ENCODE peak calls at places on chromosomes 13 and 19, in five cellular contexts. S, Q, D, F and T are unnamed samples.

GRCh38 chr13:26679411-26679810 is 81.2 kb downstream of the GPR12 start:
- DNase-seq in S (no peak), Q (peak), D (no peak), F (no peak), T (no peak)

GRCh38 chr13:79312456-79312855 is 93.6 kb downstream of the RBM26 start:
- DNase-seq in S (no peak), Q (no peak), D (no peak), F (no peak), T (no peak)

GRCh38 chr13:28630864-28631263 is 28.1 kb upstream of the POMP start:
- DNase-seq in S (no peak), Q (no peak), D (no peak), F (no peak), T (no peak)

GRCh38 chr19:2040647-2041435 is 10.2 kb downstream of the MKNK2 start:
- DNase-seq in S (no peak), Q (no peak), D (no peak), F (no peak), T (no peak)

GRCh38 chr13:51234676-51235075 is 12.5 kb downstream of the FAM124A start:
- DNase-seq in S (no peak), Q (no peak), D (no peak), F (peak), T (no peak)

GRCh38 chr13:96214804-96215445 is 125.0 kb downstream of the HS6ST3 start:
- DNase-seq in S (no peak), Q (no peak), D (no peak), F (no peak), T (no peak)

GRCh38 chr13:68813397-68813796 is 1294.2 kb upstream of the ATXN8OS start:
- DNase-seq in S (no peak), Q (no peak), D (no peak), F (no peak), T (no peak)

GRCh38 chr13:30113531-30113930 is 193.8 kb downstream of the KATNAL1 start:
- DNase-seq in S (no peak), Q (no peak), D (no peak), F (no peak), T (no peak)

GRCh38 chr13:51764184-51765141 is 39.5 kb downstream of the DHRS12 start:
- DNase-seq in S (peak), Q (peak), D (peak), F (no peak), T (peak)

GRCh38 chr13:51152713-51153112 is 41.6 kb upstream of the C13orf42 start:
- DNase-seq in S (no peak), Q (peak), D (no peak), F (peak), T (no peak)

GRCh38 chr19:4909172-4909896 is at the start of gene UHRF1:
- DNase-seq in S (no peak), Q (no peak), D (peak), F (peak), T (no peak)

GRCh38 chr19:58229255-58229639 is 533 bp downstream of the ZNF544 start:
- DNase-seq in S (no peak), Q (peak), D (no peak), F (peak), T (no peak)

GRCh38 chr13:104315606-104316005 is 1249.4 kb upstream of the SLC10A2 start:
- DNase-seq in S (no peak), Q (peak), D (no peak), F (no peak), T (no peak)

GRCh38 chr19:56837892-56838679 is 2.4 kb downstream of the PEG3 start:
- DNase-seq in S (peak), Q (peak), D (peak), F (no peak), T (peak)
- H3K4me3 ChIP-seq in S (peak), Q (no peak), D (peak), F (no peak), T (no peak)

GRCh38 chr19:41426116-41426841 is 895 bp downstream of the B3GNT8 start:
- DNase-seq in S (no peak), Q (no peak), D (no peak), F (no peak), T (no peak)

GRCh38 chr19:41427647-41428480 is 690 bp upstream of the B3GNT8 start:
- DNase-seq in S (peak), Q (no peak), D (peak), F (peak), T (no peak)

GRCh38 chr19:41424335-41425173 is 2.6 kb downstream of the B3GNT8 start:
- DNase-seq in S (peak), Q (no peak), D (no peak), F (no peak), T (no peak)

GRCh38 chr19:41426952-41427646 is at the start of gene B3GNT8:
- DNase-seq in S (peak), Q (peak), D (peak), F (peak), T (peak)

DNA sequence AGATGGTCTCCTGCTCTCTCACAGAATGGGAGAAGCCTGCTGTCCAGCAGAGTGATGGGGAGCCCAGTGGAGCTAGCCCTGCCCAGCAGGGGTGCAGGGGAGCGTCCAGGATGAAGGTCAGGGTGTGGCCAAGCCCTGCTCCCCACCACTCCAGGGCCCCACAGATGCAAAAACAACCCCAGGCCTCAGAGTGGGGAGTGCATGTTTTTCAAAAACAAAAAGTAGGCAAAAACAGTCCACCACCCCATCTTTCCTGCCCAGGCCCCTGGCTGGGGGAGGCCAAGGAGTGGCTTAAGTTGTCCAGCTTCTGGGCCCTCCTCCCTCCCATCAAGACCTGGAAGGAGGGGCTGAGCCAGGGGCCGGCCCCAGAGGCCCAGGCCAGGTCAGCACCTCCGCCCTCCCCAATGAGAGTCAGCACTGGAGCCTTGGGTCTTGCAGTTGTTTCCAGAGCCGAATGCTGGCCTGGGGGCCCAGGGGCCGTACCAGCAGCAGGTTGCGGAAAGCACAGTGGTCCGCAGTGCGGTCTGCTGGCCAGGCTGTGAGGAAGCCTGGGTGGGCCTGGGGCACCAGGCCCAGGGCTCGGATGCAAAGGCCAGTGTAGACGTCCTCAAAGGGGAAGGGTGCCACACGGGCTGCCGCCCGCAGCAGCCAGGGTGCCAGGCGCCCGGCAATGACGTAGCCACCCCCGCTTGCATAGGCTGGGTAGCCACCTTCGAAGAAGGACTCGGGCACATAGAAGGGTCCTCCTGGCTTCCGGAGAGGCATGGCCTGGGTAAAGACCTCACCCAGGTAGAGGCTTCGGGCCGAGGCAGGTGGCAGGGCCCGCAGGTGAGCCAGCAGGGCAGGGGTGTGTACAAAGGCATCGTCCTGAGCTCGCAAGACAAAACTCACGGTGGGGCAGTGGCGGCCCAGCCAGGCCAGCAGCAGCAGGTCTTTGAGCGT is 1.7 kb downstream of the B3GNT8 start:
- DNase-seq in S (no peak), Q (no peak), D (no peak), F (no peak), T (no peak)
- H3K27ac ChIP-seq in S (peak), Q (no peak), D (peak), F (no peak), T (no peak)

GRCh38 chr13:37868691-37869505 is 674 bp downstream of the TRPC4 start:
- DNase-seq in S (no peak), Q (peak), D (no peak), F (peak), T (peak)

GRCh38 chr13:37870489-37870845 is 895 bp upstream of the TRPC4 start:
- DNase-seq in S (no peak), Q (no peak), D (no peak), F (no peak), T (no peak)

GRCh38 chr13:37869756-37870488 is at the start of gene TRPC4:
- DNase-seq in S (peak), Q (peak), D (peak), F (peak), T (peak)

GRCh38 chr13:37869506-37869755 is 141 bp downstream of the TRPC4 start:
- DNase-seq in S (no peak), Q (no peak), D (no peak), F (peak), T (no peak)

DNA sequence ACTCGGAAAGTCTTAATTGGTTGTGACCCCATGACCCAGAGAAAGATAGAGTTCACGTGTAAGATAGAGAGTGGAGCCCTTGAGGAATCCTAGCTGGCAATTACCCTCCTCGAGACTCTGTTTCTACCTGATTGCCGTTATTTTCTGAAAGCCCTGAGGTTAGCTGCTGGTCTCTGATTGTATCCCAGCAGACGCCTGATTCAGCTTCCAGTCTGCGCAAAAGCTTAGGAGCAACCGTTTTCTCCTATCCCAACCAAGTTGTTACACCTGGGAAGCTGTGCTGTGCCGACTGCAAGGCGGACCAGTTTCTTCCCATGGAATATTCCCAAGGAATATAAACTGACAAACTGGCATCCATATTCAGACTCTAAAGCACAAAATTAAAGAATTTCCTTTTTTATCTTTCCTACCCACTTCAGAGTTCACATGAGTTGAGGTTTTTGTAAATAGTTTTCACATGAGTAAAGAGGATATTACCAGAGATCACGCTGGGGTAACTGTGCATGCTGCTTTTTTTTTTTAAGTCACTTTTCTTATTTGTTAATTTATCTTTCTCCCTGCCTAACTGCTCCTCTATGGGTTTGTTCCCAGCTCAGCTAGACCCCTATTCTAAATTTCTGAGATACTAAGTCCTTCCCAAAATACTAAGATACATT is 1.5 kb upstream of the TRPC4 start:
- DNase-seq in S (no peak), Q (peak), D (no peak), F (peak), T (no peak)
- H3K4me3 ChIP-seq in S (no peak), Q (peak), D (no peak), F (peak), T (no peak)

DNA sequence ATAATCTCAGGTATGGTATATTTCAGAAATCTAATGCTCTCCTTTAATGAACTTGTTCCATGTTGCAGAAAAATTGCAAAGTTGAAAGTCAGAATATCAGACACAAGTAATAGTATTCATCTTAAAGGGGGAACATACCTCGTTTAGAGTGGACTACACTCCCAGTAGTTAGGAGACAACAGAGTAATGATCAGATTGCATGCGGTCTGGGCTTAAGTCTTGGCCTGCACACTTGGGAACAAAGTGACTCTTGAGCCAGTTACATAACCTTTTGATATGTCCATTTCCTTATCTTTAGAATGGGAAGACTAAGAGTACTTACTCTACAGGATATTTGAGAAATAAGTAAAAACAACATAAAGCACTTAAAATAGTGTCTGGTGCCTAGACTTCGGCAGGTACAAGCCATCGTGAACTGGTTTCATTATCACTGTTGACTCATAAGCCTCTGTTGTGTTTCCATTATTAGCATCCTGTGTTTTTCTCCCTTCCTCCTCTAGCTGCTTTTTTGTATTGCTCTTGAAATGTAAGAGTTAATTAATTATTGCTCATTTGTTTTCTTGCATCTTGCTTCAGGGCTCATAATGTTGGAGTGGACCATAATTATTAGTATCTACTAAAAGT is 53.0 kb downstream of the DPY19L3 start:
- DNase-seq in S (no peak), Q (peak), D (no peak), F (no peak), T (no peak)
- H3K27ac ChIP-seq in S (no peak), Q (no peak), D (no peak), F (no peak), T (no peak)

DNA sequence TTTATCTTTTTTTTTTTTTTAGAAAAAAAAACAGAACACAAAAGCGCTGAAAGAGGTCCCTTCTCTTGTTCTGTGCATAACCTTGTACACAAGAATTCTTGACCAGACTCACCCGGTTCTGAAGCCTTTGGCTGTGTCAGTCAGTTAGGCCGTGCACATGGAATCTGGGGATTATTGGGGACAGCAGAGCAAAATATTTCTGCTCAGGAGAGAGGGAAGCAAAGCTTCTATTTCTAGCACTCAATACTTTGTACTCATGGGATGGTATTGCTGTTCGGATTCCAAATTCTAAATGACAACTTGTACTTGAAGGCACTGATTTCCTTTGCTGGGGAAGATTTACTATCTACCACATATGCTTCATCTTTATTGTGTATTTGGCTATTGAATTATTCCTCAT is 272.7 kb downstream of the NHLRC3 start:
- DNase-seq in S (no peak), Q (no peak), D (no peak), F (no peak), T (no peak)
- H3K4me3 ChIP-seq in S (no peak), Q (no peak), D (no peak), F (no peak), T (no peak)

GRCh38 chr19:49492573-49493411 is 3.4 kb upstream of the RPS11 start:
- DNase-seq in S (no peak), Q (no peak), D (no peak), F (no peak), T (no peak)

GRCh38 chr19:49489601-49490167 is 2.3 kb downstream of the RPL13A start:
- DNase-seq in S (no peak), Q (no peak), D (no peak), F (no peak), T (no peak)

GRCh38 chr19:49491804-49492572 is 4.2 kb upstream of the RPS11 start:
- DNase-seq in S (no peak), Q (no peak), D (no peak), F (no peak), T (no peak)

GRCh38 chr19:49490287-49491029 is 3.0 kb downstream of the RPL13A start:
- DNase-seq in S (no peak), Q (no peak), D (no peak), F (no peak), T (no peak)

GRCh38 chr19:49491030-49491803 is 3.8 kb downstream of the RPL13A start:
- DNase-seq in S (no peak), Q (no peak), D (no peak), F (no peak), T (no peak)
- H3K27ac ChIP-seq in S (no peak), Q (no peak), D (no peak), F (peak), T (no peak)